ENCODE peak calls at places on chromosomes 2 and 18, in nine cellular contexts. L, E, Q, T, P, S, C, M and R are unnamed samples. For H3K4me1 and H3K9me3, the result is how much of the 10 kb centered on the place peaks cover.

GRCh38 chr2:113977660-113978523 is 88.0 kb downstream of the ACTR3 start:
- DNase-seq in L (no peak), E (no peak), Q (peak), T (no peak), P (no peak), S (peak), C (peak), M (peak), R (no peak)

GRCh38 chr2:219627105-219628100 is at the start of gene SLC4A3:
- DNase-seq in L (peak), E (no peak), Q (peak), T (peak), P (no peak), S (peak), C (peak), M (no peak), R (peak)

GRCh38 chr2:140454717-140455116 is 1674.5 kb upstream of the NXPH2 start:
- DNase-seq in L (no peak), E (no peak), Q (no peak), T (no peak), P (no peak), S (no peak), C (no peak), M (no peak), R (no peak)

GRCh38 chr2:211103989-211104388 is 547.6 kb downstream of the CPS1 start:
- DNase-seq in L (no peak), E (peak), Q (no peak), T (no peak), P (no peak), S (no peak), C (no peak), M (no peak), R (no peak)

GRCh38 chr2:151028691-151029176 is 232.9 kb downstream of the RBM43 start:
- DNase-seq in L (no peak), E (no peak), Q (no peak), T (no peak), P (no peak), S (no peak), C (no peak), M (no peak), R (no peak)

GRCh38 chr2:172819943-172820342 is 84.3 kb downstream of the RAPGEF4 start:
- DNase-seq in L (no peak), E (no peak), Q (no peak), T (no peak), P (no peak), S (no peak), C (no peak), M (no peak), R (no peak)

GRCh38 chr2:15971351-15971750 is 31.0 kb downstream of the MYCN start:
- DNase-seq in L (no peak), E (no peak), Q (no peak), T (no peak), P (no peak), S (no peak), C (no peak), M (no peak), R (no peak)

GRCh38 chr18:63773616-63774015 is 1.6 kb upstream of the SERPINB7 start:
- DNase-seq in L (no peak), E (no peak), Q (no peak), T (no peak), P (no peak), S (no peak), C (no peak), M (no peak), R (no peak)

GRCh38 chr2:188475945-188476344 is 184.3 kb downstream of the GULP1 start:
- DNase-seq in L (no peak), E (no peak), Q (no peak), T (no peak), P (no peak), S (no peak), C (no peak), M (no peak), R (no peak)

GRCh38 chr2:63993871-63994270 is 25.4 kb downstream of the VPS54 start:
- DNase-seq in L (no peak), E (no peak), Q (no peak), T (no peak), P (no peak), S (no peak), C (no peak), M (no peak), R (no peak)

GRCh38 chr2:37456479-37456878 is 112.0 kb downstream of the QPCT start:
- DNase-seq in L (no peak), E (no peak), Q (no peak), T (no peak), P (no peak), S (no peak), C (no peak), M (no peak), R (peak)

GRCh38 chr18:57805117-57805516 is 2.0 kb upstream of the ATP8B1 start:
- DNase-seq in L (no peak), E (no peak), Q (no peak), T (no peak), P (peak), S (no peak), C (no peak), M (no peak), R (no peak)

GRCh38 chr2:119114266-119114665 is 44.3 kb downstream of the C1QL2 start:
- DNase-seq in L (no peak), E (no peak), Q (no peak), T (no peak), P (peak), S (no peak), C (no peak), M (no peak), R (no peak)

GRCh38 chr2:135998842-135999241 is 13.4 kb upstream of the DARS1 start:
- DNase-seq in L (no peak), E (no peak), Q (no peak), T (no peak), P (no peak), S (no peak), C (no peak), M (no peak), R (no peak)

GRCh38 chr2:136000502-136000901 is 15.1 kb upstream of the DARS1 start:
- DNase-seq in L (no peak), E (no peak), Q (no peak), T (no peak), P (no peak), S (no peak), C (no peak), M (no peak), R (no peak)

GRCh38 chr2:135997380-135997779 is 12.0 kb upstream of the DARS1 start:
- DNase-seq in L (no peak), E (no peak), Q (peak), T (no peak), P (no peak), S (peak), C (peak), M (no peak), R (no peak)

GRCh38 chr2:136001147-136001546 is 15.7 kb upstream of the DARS1 start:
- DNase-seq in L (no peak), E (no peak), Q (no peak), T (no peak), P (no peak), S (no peak), C (no peak), M (no peak), R (no peak)

DNA sequence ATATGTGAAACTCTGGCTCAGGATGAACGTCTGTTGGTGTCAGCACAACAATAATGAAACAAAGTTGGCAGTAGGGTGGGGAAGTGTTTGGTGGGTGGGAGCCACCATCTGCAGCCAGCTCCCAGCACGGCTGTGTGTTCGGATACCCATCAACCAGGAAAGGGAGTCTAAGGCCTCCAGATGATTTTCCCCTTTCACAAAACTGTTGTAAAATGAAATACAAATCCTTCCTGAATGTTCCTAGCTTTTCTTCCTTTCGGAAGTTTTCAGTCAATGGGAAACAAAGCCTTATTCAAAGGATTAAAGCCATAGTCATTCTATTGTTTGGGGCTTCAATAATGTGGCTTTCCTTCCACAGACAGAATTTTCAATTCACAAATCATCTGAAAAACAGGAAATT is 14.5 kb upstream of the DARS1 start:
- DNase-seq in L (no peak), E (no peak), Q (peak), T (no peak), P (no peak), S (no peak), C (no peak), M (no peak), R (no peak)
- H3K4me1 ChIP-seq in L (under half), E (under half), Q (under half), T (under half), P (under half), S (under half), C (under half), M (under half), R (under half)

GRCh38 chr18:47404845-47405244 is 153.4 kb upstream of the SKOR2 start:
- DNase-seq in L (no peak), E (no peak), Q (no peak), T (no peak), P (no peak), S (no peak), C (no peak), M (no peak), R (no peak)

GRCh38 chr18:47409519-47409918 is 158.1 kb upstream of the SKOR2 start:
- DNase-seq in L (no peak), E (no peak), Q (no peak), T (no peak), P (no peak), S (no peak), C (no peak), M (no peak), R (no peak)

GRCh38 chr18:47411159-47411558 is 159.7 kb upstream of the SKOR2 start:
- DNase-seq in L (no peak), E (no peak), Q (no peak), T (no peak), P (no peak), S (no peak), C (no peak), M (no peak), R (no peak)

GRCh38 chr18:47410139-47410538 is 158.7 kb upstream of the SKOR2 start:
- DNase-seq in L (no peak), E (no peak), Q (no peak), T (no peak), P (no peak), S (no peak), C (no peak), M (no peak), R (no peak)

GRCh38 chr18:47407736-47408135 is 156.3 kb upstream of the SKOR2 start:
- DNase-seq in L (no peak), E (no peak), Q (peak), T (no peak), P (no peak), S (no peak), C (no peak), M (no peak), R (no peak)
- H3K9me3 ChIP-seq in L (under half), E (under half), Q (under half), T (under half), P (under half), S (under half), C (under half), M (under half), R (under half)

GRCh38 chr2:54578668-54579045 is 122.5 kb downstream of the SPTBN1 start:
- DNase-seq in L (no peak), E (no peak), Q (no peak), T (no peak), P (no peak), S (no peak), C (no peak), M (no peak), R (no peak)
- H3K4me3 ChIP-seq in L (no peak), E (no peak), Q (no peak), T (no peak), P (no peak), S (no peak), C (no peak), M (no peak), R (no peak)

GRCh38 chr2:129103922-129104878 is 785.5 kb upstream of the HS6ST1 start:
- DNase-seq in L (no peak), E (no peak), Q (peak), T (no peak), P (no peak), S (no peak), C (no peak), M (no peak), R (no peak)
- H3K4me1 ChIP-seq in L (under half), E (under half), Q (under half), T (under half), P (under half), S (under half), C (under half), M (under half), R (under half)

DNA sequence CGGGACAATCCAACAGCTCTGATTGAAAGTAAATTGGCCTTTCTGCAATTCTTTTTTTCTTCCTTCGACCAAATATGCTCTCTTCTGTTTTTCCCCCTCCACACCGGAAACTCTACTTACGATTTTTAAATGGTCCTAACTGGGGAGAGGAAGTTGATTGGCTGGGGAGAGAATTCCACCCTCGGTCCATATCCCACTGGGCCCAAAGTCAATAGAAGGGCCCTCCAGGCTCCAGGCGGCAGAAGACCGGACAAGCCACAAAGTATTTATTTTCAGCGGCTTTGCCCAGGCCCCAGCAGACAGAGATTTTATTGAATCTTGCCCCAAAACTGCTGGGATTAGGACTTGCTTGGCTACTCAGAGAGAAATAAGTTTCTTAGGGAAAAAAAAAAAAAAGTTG is 37.1 kb upstream of the SMAD7 start:
- DNase-seq in L (no peak), E (no peak), Q (no peak), T (no peak), P (no peak), S (no peak), C (no peak), M (no peak), R (no peak)
- H3K9me3 ChIP-seq in L (under half), E (under half), Q (under half), T (under half), P (under half), S (under half), C (under half), M (under half), R (under half)